ENCODE peak calls at places on chromosomes 11 and 22, in five cellular contexts. M is cardiac septum; W is occipital lobe; K is stimulated activated CD8-positive, alpha-beta memory T cell treated with anti-CD3 and anti-CD28 coated beads, Interleukin-2, amount 100 ng/mL, for 48 hours; Q is activated naive CD8-positive, alpha-beta T cell treated with anti-CD3 and anti-CD28 coated beads, Interleukin-2, amount 50 U/mL, for 24 hours. B is an unnamed sample.

GRCh38 chr11:128021304-128022006 is 565.9 kb downstream of the ETS1 start:
- DNase-seq in M (no peak), W (no peak), K (no peak), Q (no peak), B (no peak)

GRCh38 chr22:28283025-28283654 is 364.1 kb upstream of the PITPNB start:
- DNase-seq in M (no peak), W (no peak), K (no peak), Q (no peak), B (no peak)

GRCh38 chr11:60872124-60872951 is 5.0 kb downstream of the ZP1 start:
- DNase-seq in M (no peak), W (no peak), K (no peak), Q (no peak), B (no peak)

GRCh38 chr22:29700949-29701927 is 18.6 kb upstream of the CABP7 start:
- DNase-seq in M (no peak), W (no peak), K (no peak), Q (no peak), B (no peak)

GRCh38 chr11:97336064-97336463 is 946.3 kb downstream of the JRKL start:
- DNase-seq in M (no peak), W (no peak), K (no peak), Q (no peak), B (no peak)

GRCh38 chr11:123122341-123122740 is 60.4 kb upstream of the HSPA8 start:
- DNase-seq in M (no peak), W (peak), K (no peak), Q (no peak), B (no peak)

GRCh38 chr22:37806409-37807338 is 1.1 kb upstream of the GCAT start:
- DNase-seq in M (no peak), W (no peak), K (no peak), Q (no peak), B (no peak)

GRCh38 chr11:13448876-13449275 is 14.1 kb downstream of the BTBD10 start:
- DNase-seq in M (no peak), W (no peak), K (no peak), Q (no peak), B (no peak)

GRCh38 chr11:6548121-6548520 is 51.0 kb downstream of the DNHD1 start:
- DNase-seq in M (no peak), W (no peak), K (no peak), Q (no peak), B (no peak)

B was measured in stimulated activated CD4-positive, alpha-beta T cell treated with anti-CD3 and anti-CD28 coated beads, TNF-alpha, amount 100 ng/mL, for 48 hours.